ENCODE peak calls at places on chromosomes 12 and 14, in five cellular contexts. J, U, R, S and H are unnamed samples.

GRCh38 chr14:76759589-76759988 is 1.7 kb upstream of the VASH1 start:
- DNase-seq in S (no peak), U (no peak), J (no peak), R (no peak), H (no peak)

GRCh38 chr12:106108187-106108816 is 30.5 kb downstream of the NUAK1 start:
- DNase-seq in S (no peak), U (no peak), R (peak; percentile 65), J (no peak), H (no peak)

GRCh38 chr12:120199595-120200306 is 1.2 kb downstream of the RPLP0 start:
- DNase-seq in J (no peak), S (no peak), R (peak; percentile 77), U (no peak), H (no peak)

GRCh38 chr14:50658203-50658602 is 9.9 kb downstream of the SAV1 start:
- DNase-seq in U (no peak), J (no peak), S (no peak), R (peak; percentile 72), H (no peak)

GRCh38 chr12:74689929-74690328 is 152.3 kb downstream of the ATXN7L3B start:
- DNase-seq in U (no peak), R (no peak), S (no peak), J (no peak), H (no peak)

GRCh38 chr12:50825372-50825838 is 17.3 kb upstream of the TMPRSS12 start:
- DNase-seq in U (peak; percentile 62), S (no peak), R (peak; percentile 83), J (peak; percentile 25), H (peak; percentile 34)

GRCh38 chr14:59344711-59345455 is 120.3 kb downstream of the GPR135 start:
- DNase-seq in R (no peak), U (no peak), J (no peak), S (no peak), H (no peak)

GRCh38 chr12:47686645-47687240 is 19.1 kb downstream of the RPAP3 start:
- DNase-seq in R (peak; percentile 67), U (peak; percentile 25), J (peak; percentile 53), S (no peak), H (peak; percentile 36)

GRCh38 chr12:90905691-90906370 is 49.1 kb downstream of the CCER1 start:
- DNase-seq in S (no peak), U (no peak), J (no peak), R (peak; percentile 44), H (no peak)

GRCh38 chr14:50813544-50813863 is 17.5 kb downstream of the NIN start:
- DNase-seq in S (peak; percentile 38), J (no peak), U (no peak), R (no peak), H (no peak)

GRCh38 chr14:96229315-96229714 is 24.7 kb downstream of the BDKRB2 start:
- DNase-seq in R (no peak), J (no peak), U (no peak), S (no peak), H (no peak)

GRCh38 chr14:96224480-96225096 is 19.9 kb downstream of the BDKRB2 start:
- DNase-seq in J (no peak), R (no peak), S (no peak), U (no peak), H (no peak)

GRCh38 chr14:96227428-96227827 is 22.8 kb downstream of the BDKRB2 start:
- DNase-seq in S (no peak), U (no peak), J (no peak), R (no peak), H (no peak)

GRCh38 chr14:96221841-96222240 is 17.2 kb downstream of the BDKRB2 start:
- DNase-seq in R (no peak), U (no peak), S (no peak), J (no peak), H (no peak)

GRCh38 chr14:96225745-96226151 is 21.1 kb downstream of the BDKRB2 start:
- DNase-seq in J (no peak), U (peak; percentile 7), S (no peak), R (peak; percentile 64), H (peak; percentile 27)
- TF ChIP-seq BHLHE40 in J (no peak), U (no peak), S (no peak), R (no peak), H (no peak)

GRCh38 chr12:6904280-6905276 is at the start of gene LRRC23:
- DNase-seq in J (peak; percentile 98), U (peak; percentile 90), S (peak; percentile 87), R (peak; percentile 93), H (peak; percentile 89)
- TF ChIP-seq BHLHE40 in J (no peak), U (no peak), S (no peak), R (no peak), H (no peak)

GRCh38 chr14:38951451-38951850 is 151.6 kb downstream of the SEC23A start:
- DNase-seq in U (no peak), J (no peak), S (no peak), R (peak; percentile 38), H (no peak)
- TF ChIP-seq BHLHE40 in U (no peak), J (no peak), S (no peak), R (no peak), H (no peak)

GRCh38 chr12:28583771-28584261 is 393.6 kb downstream of the CCDC91 start:
- DNase-seq in S (no peak), J (no peak), U (no peak), R (peak; percentile 34), H (no peak)
- TF ChIP-seq BHLHE40 in S (no peak), J (no peak), U (no peak), R (no peak), H (no peak)

GRCh38 chr12:124293286-124294003 is 1.4 kb upstream of the RFLNA start:
- DNase-seq in S (no peak), R (no peak), J (no peak), U (no peak), H (no peak)
- TF ChIP-seq BHLHE40 in S (no peak), R (no peak), J (no peak), U (no peak), H (no peak)

GRCh38 chr14:95774265-95775160 is 60.6 kb upstream of the TCL1A start:
- DNase-seq in J (peak; percentile 46), U (peak; percentile 41), R (peak; percentile 44), S (peak; percentile 16), H (peak; percentile 69)

GRCh38 chr14:95776798-95777615 is 63.1 kb upstream of the TCL1A start:
- DNase-seq in R (no peak), U (no peak), S (no peak), J (no peak), H (no peak)
- TF ChIP-seq BHLHE40 in R (no peak), U (no peak), S (no peak), J (no peak), H (no peak)

GRCh38 chr12:418432-418831 is 17.0 kb downstream of the CCDC77 start:
- DNase-seq in J (no peak), R (no peak), U (no peak), S (no peak), H (no peak)

DNA sequence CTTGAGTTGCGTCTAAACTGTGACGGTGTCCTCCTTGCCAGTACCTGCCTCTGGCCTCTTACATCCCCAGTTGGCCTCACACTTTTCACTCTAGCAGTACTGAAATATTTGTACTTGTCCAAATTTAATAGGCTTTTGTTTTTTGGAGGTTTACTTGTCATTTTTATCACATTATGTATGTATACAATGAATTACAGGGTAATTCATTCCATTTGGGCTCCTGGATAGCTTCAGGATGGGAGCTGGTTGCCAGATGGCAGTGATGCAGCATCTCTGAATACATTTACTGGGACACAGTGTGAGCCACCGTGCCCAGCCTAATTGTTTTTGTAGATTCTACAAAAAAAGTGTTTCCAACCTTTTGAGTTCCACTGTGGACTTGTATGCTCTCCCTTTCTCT is 13.4 kb downstream of the CCDC77 start:
- DNase-seq in R (no peak), J (no peak), S (no peak), U (no peak), H (no peak)
- TF ChIP-seq BHLHE40 in R (no peak), J (no peak), S (no peak), U (no peak), H (no peak)

GRCh38 chr12:64585085-64585484 is 25.2 kb upstream of the RASSF3 start:
- DNase-seq in J (no peak), S (no peak), R (no peak), U (no peak), H (no peak)
- TF ChIP-seq BHLHE40 in J (no peak), S (no peak), R (no peak), U (no peak), H (no peak)